ENCODE peak calls at places on chromosomes 4 and X, in four cellular contexts. Z is NB4; D is activated T-cell treated with anti-CD3 and anti-CD28 coated beads, Interleukin-2, amount 50 U/mL, for 72 hours; B is ELR. S is an unnamed sample.

GRCh38 chr4:93646225-93646930 is 182.2 kb upstream of the ATOH1 start:
- DNase-seq in Z (no peak), D (no peak), B (no peak), S (no peak)

GRCh38 chr4:27763830-27764525 is 903.3 kb downstream of the STIM2 start:
- DNase-seq in Z (no peak), D (no peak), B (no peak), S (no peak)

GRCh38 chr4:21888195-21888976 is 60.2 kb downstream of the KCNIP4 start:
- DNase-seq in Z (no peak), D (no peak), B (peak; percentile 96), S (no peak)

GRCh38 chrX:135436456-135436855 is 14.7 kb downstream of the SMIM10L2A start:
- DNase-seq in Z (no peak), D (no peak), B (no peak), S (no peak)

GRCh38 chrX:131393426-131393825 is 104.3 kb upstream of the IGSF1 start:
- DNase-seq in Z (no peak), D (no peak), B (no peak), S (no peak)

GRCh38 chr4:40280586-40280985 is 54.5 kb upstream of the CHRNA9 start:
- DNase-seq in Z (peak; percentile 27), D (peak; percentile 34), B (no peak), S (no peak)

GRCh38 chr4:150082241-150082640 is 4.0 kb downstream of the DCLK2 start:
- DNase-seq in Z (no peak), D (no peak), B (no peak), S (no peak)

GRCh38 chrX:133838761-133839676 is 146.4 kb downstream of the GPC3 start:
- DNase-seq in Z (peak; percentile 27), D (peak; percentile 36), B (peak; percentile 16), S (peak; percentile 2)

GRCh38 chr4:47145630-47146029 is 114.3 kb downstream of the GABRB1 start:
- DNase-seq in Z (peak; percentile 21), D (peak; percentile 4), B (peak; percentile 84), S (peak; percentile 76)

GRCh38 chr4:144355809-144356757 is 215.6 kb upstream of the GYPA start:
- DNase-seq in Z (peak; percentile 74), D (peak; percentile 10), B (peak; percentile 83), S (no peak)

GRCh38 chr4:150632639-150633038 is 50.7 kb downstream of the MAB21L2 start:
- DNase-seq in Z (no peak), D (no peak), B (no peak), S (no peak)

GRCh38 chr4:38667005-38667771 is 3.2 kb downstream of the KLF3 start:
- DNase-seq in Z (peak; percentile 98), D (peak; percentile 56), B (peak; percentile 97), S (peak; percentile 86)

GRCh38 chrX:14013074-14013473 is 16.6 kb downstream of the GEMIN8 start:
- DNase-seq in Z (no peak), D (no peak), B (no peak), S (no peak)

GRCh38 chr4:141465151-141465550 is 171.2 kb upstream of the IL15 start:
- DNase-seq in Z (no peak), D (no peak), B (no peak), S (no peak)